ENCODE peak calls at places on chromosome 12, in six cellular contexts. One of them, this sample, is unnamed.

GRCh38 chr12:58087428-58088117 is 146.2 kb downstream of the ATP23 start:
- DNase-seq in fibroblast of lung: no peak
- DNase-seq in hepatocyte: no peak
- DNase-seq in bronchial epithelial cell: no peak
- DNase-seq in epithelial cell of esophagus: no peak
- DNase-seq in WERI-Rb-1: no peak
- DNase-seq in this sample: no peak

GRCh38 chr12:127428420-127428819 is 838.5 kb upstream of the TMEM132C start:
- DNase-seq in fibroblast of lung: no peak
- DNase-seq in hepatocyte: no peak
- DNase-seq in bronchial epithelial cell: no peak
- DNase-seq in epithelial cell of esophagus: no peak
- DNase-seq in WERI-Rb-1: no peak
- DNase-seq in this sample: no peak

GRCh38 chr12:116924558-116925453 is 14.1 kb downstream of the FBXW8 start:
- DNase-seq in fibroblast of lung: peak
- DNase-seq in hepatocyte: no peak
- DNase-seq in bronchial epithelial cell: peak
- DNase-seq in epithelial cell of esophagus: peak
- DNase-seq in WERI-Rb-1: no peak
- DNase-seq in this sample: peak

GRCh38 chr12:51449569-51450246 is 25.1 kb downstream of the SLC4A8 start:
- DNase-seq in fibroblast of lung: peak
- DNase-seq in hepatocyte: no peak
- DNase-seq in bronchial epithelial cell: peak
- DNase-seq in epithelial cell of esophagus: peak
- DNase-seq in WERI-Rb-1: no peak
- DNase-seq in this sample: no peak

GRCh38 chr12:48999371-49000131 is at the start of gene DDN:
- DNase-seq in fibroblast of lung: peak
- DNase-seq in hepatocyte: peak
- DNase-seq in bronchial epithelial cell: no peak
- DNase-seq in epithelial cell of esophagus: peak
- DNase-seq in WERI-Rb-1: peak
- DNase-seq in this sample: no peak

GRCh38 chr12:116390656-116391335 is 113.3 kb upstream of the MED13L start:
- DNase-seq in fibroblast of lung: peak
- DNase-seq in hepatocyte: no peak
- DNase-seq in bronchial epithelial cell: no peak
- DNase-seq in epithelial cell of esophagus: no peak
- DNase-seq in WERI-Rb-1: no peak
- DNase-seq in this sample: no peak

GRCh38 chr12:47782372-47782770 is 9.3 kb downstream of the SLC48A1 start:
- DNase-seq in fibroblast of lung: no peak
- DNase-seq in hepatocyte: peak
- DNase-seq in bronchial epithelial cell: no peak
- DNase-seq in epithelial cell of esophagus: no peak
- DNase-seq in WERI-Rb-1: no peak
- DNase-seq in this sample: no peak

GRCh38 chr12:68106160-68106559 is 53.4 kb downstream of the IFNG start:
- DNase-seq in fibroblast of lung: peak
- DNase-seq in hepatocyte: no peak
- DNase-seq in bronchial epithelial cell: peak
- DNase-seq in epithelial cell of esophagus: peak
- DNase-seq in WERI-Rb-1: no peak
- DNase-seq in this sample: peak

GRCh38 chr12:74412607-74413230 is 124.9 kb upstream of the ATXN7L3B start:
- DNase-seq in fibroblast of lung: peak
- DNase-seq in hepatocyte: peak
- DNase-seq in bronchial epithelial cell: peak
- DNase-seq in epithelial cell of esophagus: peak
- DNase-seq in WERI-Rb-1: no peak
- DNase-seq in this sample: peak

GRCh38 chr12:74418573-74418972 is 119.1 kb upstream of the ATXN7L3B start:
- DNase-seq in fibroblast of lung: no peak
- DNase-seq in hepatocyte: no peak
- DNase-seq in bronchial epithelial cell: no peak
- DNase-seq in epithelial cell of esophagus: no peak
- DNase-seq in WERI-Rb-1: no peak
- DNase-seq in this sample: no peak

DNA sequence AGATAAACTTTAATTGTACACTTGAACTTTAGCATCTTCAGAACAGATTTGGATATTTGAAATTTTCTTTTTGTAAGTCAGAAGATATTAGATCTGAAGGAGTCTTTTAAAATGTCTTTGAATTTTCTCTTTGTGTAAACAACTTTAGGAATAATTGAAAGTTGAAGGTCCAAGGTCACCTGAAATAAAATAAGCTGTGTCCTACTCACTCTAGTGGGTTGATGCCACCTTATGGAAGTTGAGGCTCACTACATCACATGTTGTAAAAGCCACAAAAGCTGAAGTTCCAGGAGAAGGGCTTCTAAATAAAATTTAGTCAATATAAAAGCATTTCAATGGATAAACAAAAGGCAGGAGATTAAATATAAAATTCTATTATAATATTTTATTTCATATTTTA is 122.0 kb upstream of the ATXN7L3B start:
- DNase-seq in fibroblast of lung: peak
- DNase-seq in hepatocyte: peak
- DNase-seq in bronchial epithelial cell: peak
- DNase-seq in epithelial cell of esophagus: peak
- DNase-seq in WERI-Rb-1: no peak
- DNase-seq in this sample: peak
- TF ChIP-seq CTCF in fibroblast of lung: peak
- TF ChIP-seq CTCF in hepatocyte: peak
- TF ChIP-seq CTCF in bronchial epithelial cell: peak
- TF ChIP-seq CTCF in epithelial cell of esophagus: peak
- TF ChIP-seq CTCF in WERI-Rb-1: peak
- TF ChIP-seq CTCF in this sample: peak

GRCh38 chr12:130555628-130556485 is 160.2 kb downstream of the RIMBP2 start:
- DNase-seq in fibroblast of lung: no peak
- DNase-seq in hepatocyte: peak
- DNase-seq in bronchial epithelial cell: no peak
- DNase-seq in epithelial cell of esophagus: no peak
- DNase-seq in WERI-Rb-1: no peak
- DNase-seq in this sample: no peak
- H3K4me3 ChIP-seq in fibroblast of lung: no peak
- H3K4me3 ChIP-seq in hepatocyte: no peak
- H3K4me3 ChIP-seq in bronchial epithelial cell: no peak
- H3K4me3 ChIP-seq in epithelial cell of esophagus: no peak
- H3K4me3 ChIP-seq in WERI-Rb-1: no peak
- H3K4me3 ChIP-seq in this sample: no peak

GRCh38 chr12:53481957-53482586 is 17.2 kb downstream of the MAP3K12 start:
- DNase-seq in fibroblast of lung: no peak
- DNase-seq in hepatocyte: peak
- DNase-seq in bronchial epithelial cell: no peak
- DNase-seq in epithelial cell of esophagus: peak
- DNase-seq in WERI-Rb-1: no peak
- DNase-seq in this sample: no peak
- TF ChIP-seq CTCF in fibroblast of lung: no peak
- TF ChIP-seq CTCF in hepatocyte: no peak
- TF ChIP-seq CTCF in bronchial epithelial cell: peak
- TF ChIP-seq CTCF in epithelial cell of esophagus: peak
- TF ChIP-seq CTCF in WERI-Rb-1: peak
- TF ChIP-seq CTCF in this sample: peak

GRCh38 chr12:24476310-24476709 is 472.6 kb downstream of the BCAT1 start:
- DNase-seq in fibroblast of lung: no peak
- DNase-seq in hepatocyte: no peak
- DNase-seq in bronchial epithelial cell: no peak
- DNase-seq in epithelial cell of esophagus: no peak
- DNase-seq in WERI-Rb-1: no peak
- DNase-seq in this sample: no peak
- H3K4me3 ChIP-seq in fibroblast of lung: no peak
- H3K4me3 ChIP-seq in hepatocyte: no peak
- H3K4me3 ChIP-seq in bronchial epithelial cell: no peak
- H3K4me3 ChIP-seq in epithelial cell of esophagus: no peak
- H3K4me3 ChIP-seq in WERI-Rb-1: no peak
- H3K4me3 ChIP-seq in this sample: no peak

GRCh38 chr12:71639341-71639760 is 24.3 kb downstream of the ZFC3H1 start:
- DNase-seq in fibroblast of lung: no peak
- DNase-seq in hepatocyte: no peak
- DNase-seq in bronchial epithelial cell: no peak
- DNase-seq in epithelial cell of esophagus: no peak
- DNase-seq in WERI-Rb-1: peak
- DNase-seq in this sample: no peak
- TF ChIP-seq CTCF in fibroblast of lung: no peak
- TF ChIP-seq CTCF in hepatocyte: no peak
- TF ChIP-seq CTCF in bronchial epithelial cell: peak
- TF ChIP-seq CTCF in epithelial cell of esophagus: no peak
- TF ChIP-seq CTCF in WERI-Rb-1: peak
- TF ChIP-seq CTCF in this sample: peak

GRCh38 chr12:43337571-43338497 is 214.2 kb downstream of the ADAMTS20 start:
- DNase-seq in fibroblast of lung: peak
- DNase-seq in hepatocyte: no peak
- DNase-seq in bronchial epithelial cell: peak
- DNase-seq in epithelial cell of esophagus: peak
- DNase-seq in WERI-Rb-1: no peak
- DNase-seq in this sample: no peak
- H3K4me3 ChIP-seq in fibroblast of lung: no peak
- H3K4me3 ChIP-seq in hepatocyte: no peak
- H3K4me3 ChIP-seq in bronchial epithelial cell: no peak
- H3K4me3 ChIP-seq in epithelial cell of esophagus: no peak
- H3K4me3 ChIP-seq in WERI-Rb-1: no peak
- H3K4me3 ChIP-seq in this sample: no peak

GRCh38 chr12:111247083-111247783 is 121.7 kb downstream of the PHETA1 start:
- DNase-seq in fibroblast of lung: no peak
- DNase-seq in hepatocyte: no peak
- DNase-seq in bronchial epithelial cell: no peak
- DNase-seq in epithelial cell of esophagus: no peak
- DNase-seq in WERI-Rb-1: no peak
- DNase-seq in this sample: no peak
- TF ChIP-seq CTCF in fibroblast of lung: no peak
- TF ChIP-seq CTCF in hepatocyte: no peak
- TF ChIP-seq CTCF in bronchial epithelial cell: no peak
- TF ChIP-seq CTCF in epithelial cell of esophagus: no peak
- TF ChIP-seq CTCF in WERI-Rb-1: no peak
- TF ChIP-seq CTCF in this sample: no peak

GRCh38 chr12:94621662-94622359 is 28.5 kb downstream of the TMCC3 start:
- DNase-seq in fibroblast of lung: peak
- DNase-seq in hepatocyte: peak
- DNase-seq in bronchial epithelial cell: peak
- DNase-seq in epithelial cell of esophagus: peak
- DNase-seq in WERI-Rb-1: no peak
- DNase-seq in this sample: peak
- H3K4me3 ChIP-seq in fibroblast of lung: peak
- H3K4me3 ChIP-seq in hepatocyte: no peak
- H3K4me3 ChIP-seq in bronchial epithelial cell: peak
- H3K4me3 ChIP-seq in epithelial cell of esophagus: peak
- H3K4me3 ChIP-seq in WERI-Rb-1: no peak
- H3K4me3 ChIP-seq in this sample: peak